ENCODE peak calls at places on chromosomes 1 and 21, in seven cellular contexts. A is SK-N-SH, K is uterus, F is fibroblast of lung, J is H9, I is foreskin fibroblast, R is T-helper 2 cell. O is an unnamed sample.

GRCh38 chr1:185499986-185500626 is 183.1 kb upstream of the IVNS1ABP start:
- DNase-seq in A (no peak), K (no peak), F (peak; percentile 98), J (no peak), I (peak; percentile 90), R (no peak), O (no peak)

GRCh38 chr1:168550971-168551370 is 7.2 kb upstream of the XCL2 start:
- DNase-seq in A (no peak), K (no peak), F (peak; percentile 27), J (no peak), I (no peak), R (no peak), O (no peak)

GRCh38 chr21:28445081-28445830 is 547.4 kb downstream of the LTN1 start:
- DNase-seq in A (no peak), K (no peak), F (peak; percentile 75), J (no peak), I (peak; percentile 59), R (no peak), O (no peak)

GRCh38 chr1:81126989-81127571 is 673.7 kb upstream of the ADGRL2 start:
- DNase-seq in A (no peak), K (no peak), F (peak; percentile 31), J (no peak), I (peak; percentile 38), R (no peak), O (peak; percentile 70)

GRCh38 chr1:219184337-219184736 is 10.7 kb downstream of the LYPLAL1 start:
- DNase-seq in A (no peak), K (no peak), F (no peak), J (no peak), I (no peak), R (no peak), O (no peak)

GRCh38 chr1:158146165-158146564 is 34.5 kb upstream of the CD1D start:
- DNase-seq in A (no peak), K (no peak), F (peak; percentile 30), J (no peak), I (peak; percentile 27), R (no peak), O (no peak)

GRCh38 chr1:168112673-168113305 is 23.9 kb downstream of the GPR161 start:
- DNase-seq in A (no peak), K (peak; percentile 44), F (peak; percentile 87), J (no peak), I (no peak), R (no peak), O (no peak)

GRCh38 chr1:245684111-245684510 is 529.3 kb downstream of the KIF26B start:
- DNase-seq in A (no peak), K (no peak), F (no peak), J (no peak), I (no peak), R (no peak), O (no peak)

GRCh38 chr1:229139320-229139719 is 131.6 kb upstream of the RAB4A start:
- DNase-seq in A (no peak), K (no peak), F (no peak), J (no peak), I (no peak), R (no peak), O (no peak)

GRCh38 chr1:218273757-218274505 is 11.2 kb upstream of the RRP15 start:
- DNase-seq in A (no peak), K (no peak), F (no peak), J (no peak), I (no peak), R (no peak), O (no peak)

GRCh38 chr1:38239258-38239657 is 192.7 kb upstream of the POU3F1 start:
- DNase-seq in A (no peak), K (no peak), F (no peak), J (no peak), I (no peak), R (no peak), O (no peak)

GRCh38 chr1:95179205-95180001 is 54.6 kb upstream of the RWDD3 start:
- DNase-seq in A (peak; percentile 39), K (no peak), F (no peak), J (no peak), I (no peak), R (no peak), O (no peak)

GRCh38 chr1:234486858-234487830 is 8.2 kb upstream of the TARBP1 start:
- DNase-seq in A (peak; percentile 34), K (peak; percentile 46), F (peak; percentile 60), J (no peak), I (peak; percentile 78), R (no peak), O (no peak)